ENCODE peak calls at places on chromosomes 1 and 21, in four cellular contexts. P is A549, A is K562, M is GM12878. B is an unnamed sample.

GRCh38 chr21:22743085-22743484 is 1744.9 kb downstream of the NCAM2 start:
- DNase-seq in M (no peak), A (no peak), P (no peak), B (no peak)

GRCh38 chr1:204990721-204991341 is 52.2 kb upstream of the CNTN2 start:
- DNase-seq in A (no peak), P (no peak), M (no peak), B (no peak)

GRCh38 chr1:227453962-227454361 is 109.4 kb upstream of the ZNF678 start:
- DNase-seq in M (no peak), A (no peak), P (no peak), B (no peak)

GRCh38 chr1:160605792-160606520 is 26.7 kb upstream of the CD84 start:
- DNase-seq in P (no peak), A (no peak), M (no peak), B (no peak)

GRCh38 chr1:232904566-232904965 is 45.8 kb upstream of the NTPCR start:
- DNase-seq in A (no peak), M (no peak), P (peak), B (no peak)

GRCh38 chr21:40043423-40043822 is 176.2 kb downstream of the PCP4 start:
- DNase-seq in A (no peak), M (no peak), P (no peak), B (no peak)

GRCh38 chr1:29471487-29472313 is 235.4 kb downstream of the PTPRU start:
- DNase-seq in M (no peak), P (no peak), A (no peak), B (no peak)

GRCh38 chr21:39788383-39788782 is 43.4 kb downstream of the IGSF5 start:
- DNase-seq in A (peak), P (peak), M (no peak), B (peak)

GRCh38 chr1:232968396-232968795 is 18.0 kb downstream of the NTPCR start:
- DNase-seq in M (no peak), A (no peak), P (no peak), B (no peak)

GRCh38 chr21:45889961-45890360 is 91.6 kb upstream of the COL6A1 start:
- DNase-seq in A (no peak), M (no peak), P (no peak), B (no peak)

GRCh38 chr21:44353200-44353970 is at the start of gene TRPM2:
- DNase-seq in M (no peak), A (no peak), P (no peak), B (no peak)
- TF ChIP-seq ESRRA in M (no peak), A (no peak), P (no peak), B (no peak)

GRCh38 chr1:7679159-7679872 is 91.8 kb upstream of the VAMP3 start:
- DNase-seq in P (no peak), A (no peak), M (no peak), B (no peak)
- TF ChIP-seq ESRRA in P (no peak), A (no peak), M (no peak), B (no peak)

DNA sequence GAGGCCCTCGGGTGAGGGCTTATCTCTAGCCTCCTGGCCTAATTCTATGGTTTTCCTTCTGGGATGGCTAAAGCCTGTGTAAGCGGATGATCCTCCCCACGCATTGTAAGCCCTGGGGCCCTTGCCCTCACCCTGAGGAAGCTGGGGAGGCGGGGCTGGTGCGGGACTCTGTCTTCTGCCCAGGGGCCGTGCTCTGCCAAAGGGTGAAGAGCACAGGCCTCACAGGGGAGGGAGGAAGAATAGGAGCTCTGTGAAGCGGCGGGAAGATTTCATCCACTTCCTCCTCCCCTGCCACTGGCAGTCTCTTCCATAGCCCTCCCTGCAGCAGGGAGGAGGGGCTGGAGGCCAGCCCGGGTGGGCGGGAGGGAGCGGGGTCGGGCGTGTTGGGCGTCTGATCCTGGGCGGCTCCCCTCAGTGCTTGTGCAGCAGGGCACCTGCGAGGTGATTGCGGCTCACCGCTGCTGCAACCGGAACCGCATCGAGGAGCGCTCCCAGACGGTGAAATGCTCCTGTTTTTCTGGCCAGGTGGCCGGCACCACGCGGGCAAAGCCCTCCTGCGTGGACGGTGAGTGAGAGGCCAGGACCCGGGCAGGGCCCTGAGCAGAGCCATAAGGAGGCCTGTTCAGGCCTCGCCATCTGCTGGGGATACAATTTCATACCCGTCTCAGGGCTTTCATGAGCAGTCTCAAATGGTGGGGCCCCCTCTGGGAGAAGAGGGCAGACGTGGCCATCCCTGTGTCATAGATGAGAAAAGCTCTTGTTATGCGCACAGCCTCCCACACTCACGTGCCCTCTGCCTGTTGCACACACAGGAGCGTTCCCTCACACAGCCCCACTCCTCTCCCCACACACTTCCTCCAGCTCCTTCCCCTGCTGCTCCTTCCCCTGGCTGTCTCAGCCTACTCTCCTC is 7.7 kb upstream of the PPM1J start:
- DNase-seq in M (no peak), A (no peak), P (no peak), B (peak)
- TF ChIP-seq ESRRA in M (no peak), A (no peak), P (no peak), B (no peak)

GRCh38 chr1:26025517-26025916 is 3.9 kb downstream of the EXTL1 start:
- DNase-seq in M (no peak), P (no peak), A (no peak), B (no peak)

GRCh38 chr1:26029054-26029863 is 7.7 kb downstream of the EXTL1 start:
- DNase-seq in A (no peak), M (no peak), P (no peak), B (no peak)

GRCh38 chr1:26029864-26030481 is 8.4 kb downstream of the EXTL1 start:
- DNase-seq in M (no peak), A (peak), P (no peak), B (no peak)

GRCh38 chr1:26028490-26028980 is 7.0 kb downstream of the EXTL1 start:
- DNase-seq in A (no peak), M (no peak), P (no peak), B (no peak)

GRCh38 chr1:26027716-26028489 is 6.3 kb downstream of the EXTL1 start:
- DNase-seq in P (no peak), A (peak), M (no peak), B (no peak)
- TF ChIP-seq ESRRA in P (no peak), A (no peak), M (no peak), B (no peak)

GRCh38 chr21:43937051-43937832 is 72.2 kb downstream of the AGPAT3 start:
- DNase-seq in P (no peak), A (peak), M (no peak), B (no peak)

GRCh38 chr21:43937898-43938309 is 72.9 kb downstream of the AGPAT3 start:
- DNase-seq in P (no peak), A (no peak), M (peak), B (no peak)

GRCh38 chr21:43940329-43940653 is 71.8 kb upstream of the TRAPPC10 start:
- DNase-seq in M (no peak), A (no peak), P (no peak), B (no peak)

GRCh38 chr21:43939443-43940328 is 72.4 kb upstream of the TRAPPC10 start:
- DNase-seq in A (no peak), P (no peak), M (no peak), B (no peak)

GRCh38 chr21:43938751-43939442 is 73.2 kb upstream of the TRAPPC10 start:
- DNase-seq in P (peak), A (peak), M (peak), B (peak)
- TF ChIP-seq ESRRA in P (no peak), A (peak), M (peak), B (no peak)

GRCh38 chr1:119660253-119661078 is 12.4 kb upstream of the ZNF697 start:
- DNase-seq in A (no peak), M (no peak), P (no peak), B (no peak)
- TF ChIP-seq ESRRA in A (no peak), M (no peak), P (no peak), B (no peak)

DNA sequence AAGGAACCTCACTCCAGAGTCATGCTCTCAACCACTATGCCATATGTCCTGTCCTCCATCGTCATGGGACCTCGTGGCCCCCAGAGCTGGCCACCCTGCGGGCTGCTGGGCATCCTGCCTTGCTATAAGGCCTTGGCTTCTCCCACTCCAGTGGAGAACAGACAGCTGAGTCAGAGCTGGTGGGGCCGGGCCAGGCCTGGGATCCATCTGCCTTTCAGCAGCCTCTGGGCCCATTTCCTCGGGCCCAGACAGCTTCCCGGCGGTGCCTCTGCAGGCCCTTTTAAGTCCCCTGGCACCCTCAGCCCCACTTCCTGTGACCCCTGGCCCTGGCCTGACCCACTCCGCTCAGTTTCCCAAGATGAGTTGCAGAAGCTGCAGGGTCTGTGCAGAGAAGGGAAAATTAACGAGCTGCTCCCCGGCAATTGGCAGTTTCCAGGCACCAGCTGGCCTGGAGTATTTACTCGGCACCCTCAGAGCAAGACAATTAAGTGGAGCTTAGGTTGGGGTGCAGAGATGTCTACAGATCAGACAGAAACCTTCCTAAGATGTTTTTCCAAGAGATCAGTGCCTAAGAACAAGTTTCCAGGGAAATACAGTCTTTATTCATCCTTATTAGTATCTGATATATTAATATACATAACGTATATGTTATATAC is 98.3 kb downstream of the EPHB2 start:
- DNase-seq in M (no peak), P (no peak), A (no peak), B (no peak)
- TF ChIP-seq ESRRA in M (no peak), P (no peak), A (no peak), B (no peak)

DNA sequence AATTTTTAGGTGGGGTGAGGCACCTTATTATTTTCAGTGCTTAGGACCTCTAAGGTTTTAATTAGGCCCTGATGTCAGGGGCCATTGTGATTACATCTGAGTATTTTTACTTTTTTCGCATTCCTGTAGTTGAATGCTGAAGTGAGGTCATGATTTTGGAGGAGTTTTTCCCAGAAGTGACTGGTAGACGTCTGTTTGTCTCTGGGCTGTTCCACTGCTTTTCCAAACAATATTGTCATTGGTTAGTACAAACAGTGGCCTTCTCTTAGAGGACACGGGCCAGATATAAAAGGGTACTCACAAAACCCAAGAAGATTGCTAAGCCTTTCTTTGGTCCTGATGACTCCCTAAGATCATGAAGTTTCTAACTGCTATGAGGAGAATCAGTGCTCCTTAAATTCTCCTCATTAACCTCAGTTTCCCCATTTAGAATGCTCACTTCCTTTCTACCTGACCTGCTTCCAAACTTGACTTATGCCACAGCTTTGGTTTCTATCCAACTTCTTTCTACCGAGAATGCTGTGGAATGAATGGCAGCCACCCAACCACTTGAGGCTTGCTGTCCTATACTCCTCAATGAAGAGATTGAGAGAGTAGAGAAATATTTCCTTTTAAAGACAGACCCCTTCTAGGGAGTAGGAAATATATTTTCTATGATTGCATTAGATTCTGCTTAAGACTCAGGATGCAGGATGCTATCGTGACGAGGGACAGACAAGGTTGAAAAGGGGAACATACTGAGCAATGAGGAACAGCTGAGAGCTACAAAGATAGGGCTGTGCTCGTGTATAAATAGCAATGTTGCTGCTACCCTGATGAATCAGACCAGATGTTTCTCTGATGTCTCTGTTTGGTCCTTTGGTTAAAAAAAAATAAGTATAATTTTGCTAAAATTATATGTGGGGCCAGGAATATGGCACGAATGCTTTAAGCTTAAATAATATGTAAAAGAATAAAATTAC is 7.3 kb upstream of the RASAL2 start:
- DNase-seq in P (no peak), A (no peak), M (no peak), B (no peak)
- TF ChIP-seq ESRRA in P (no peak), A (no peak), M (no peak), B (no peak)

GRCh38 chr1:27343639-27344025 is 1.8 kb downstream of the SYTL1 start:
- DNase-seq in P (no peak), A (no peak), M (no peak), B (no peak)
- TF ChIP-seq ESRRA in P (no peak), A (no peak), M (no peak), B (no peak)

GRCh38 chr1:180261030-180261429 is 31.0 kb downstream of the LHX4 start:
- DNase-seq in P (no peak), A (no peak), M (no peak), B (no peak)

GRCh38 chr1:180264595-180264994 is 34.5 kb downstream of the LHX4 start:
- DNase-seq in P (no peak), A (no peak), M (no peak), B (no peak)

GRCh38 chr1:180261524-180262160 is 31.6 kb downstream of the LHX4 start:
- DNase-seq in P (no peak), M (no peak), A (no peak), B (no peak)

GRCh38 chr1:180260541-180260940 is 30.5 kb downstream of the LHX4 start:
- DNase-seq in A (no peak), M (no peak), P (no peak), B (no peak)

DNA sequence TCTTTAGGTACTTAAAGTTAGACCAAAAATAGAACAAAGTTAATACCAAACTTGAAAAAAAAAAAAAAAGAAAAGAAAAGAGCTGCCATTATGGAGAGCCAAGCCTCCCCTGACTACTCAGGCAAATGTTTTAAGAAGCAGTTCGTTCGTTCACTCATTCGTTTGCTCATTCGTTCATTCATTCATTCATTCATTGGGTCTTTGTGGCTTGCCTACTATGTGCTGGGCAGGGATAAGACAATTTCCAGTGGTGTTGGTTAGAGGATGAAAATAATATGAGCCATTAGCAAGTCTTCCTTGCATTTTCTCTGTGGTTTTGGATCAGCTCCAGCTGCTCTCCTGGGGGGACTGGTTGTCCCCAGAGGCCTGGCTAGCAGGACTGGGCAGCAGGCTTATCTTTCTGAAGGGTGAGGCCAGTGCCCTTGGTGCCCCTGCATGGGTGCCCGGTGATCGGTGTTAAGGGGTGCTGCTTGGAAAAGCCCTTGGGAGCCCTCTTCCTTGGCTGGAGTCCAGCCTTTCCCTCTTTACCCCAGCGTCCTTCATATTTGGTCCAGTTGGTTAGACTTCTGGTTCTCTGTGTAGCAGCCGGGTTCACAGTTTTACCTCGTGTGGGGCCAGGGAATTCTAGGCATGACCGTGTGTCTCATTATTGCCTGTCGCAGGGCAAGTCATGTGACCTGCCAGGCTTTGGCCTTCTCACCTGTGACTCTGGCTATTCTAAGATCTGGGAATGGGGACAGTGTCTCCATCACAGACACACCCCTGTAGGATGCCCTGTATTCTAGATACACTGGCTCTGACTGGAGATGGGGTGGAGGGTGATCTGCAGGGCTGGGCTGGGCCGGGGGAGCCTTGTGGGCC is 32.8 kb downstream of the LHX4 start:
- DNase-seq in A (no peak), P (no peak), M (no peak), B (no peak)
- TF ChIP-seq ESRRA in A (no peak), P (no peak), M (no peak), B (no peak)